ENCODE peak calls at places on chromosomes 1 and 21, in nine cellular contexts. C is AG10803, S is epithelial cell of esophagus, V is esophagus muscularis mucosa, D is psoas muscle, W is Calu3, Q is pancreas, N is GM10248, R is stomach. G is an unnamed sample.

GRCh38 chr1:60054374-60054773 is 19.2 kb downstream of the C1orf87 start:
- DNase-seq in C (no peak), S (no peak), V (no peak), D (no peak), W (no peak), Q (no peak), N (no peak), R (no peak), G (no peak)

GRCh38 chr1:75373542-75374159 is 237.3 kb downstream of the SLC44A5 start:
- DNase-seq in C (no peak), S (peak; percentile 25), V (no peak), D (no peak), W (no peak), Q (no peak), N (no peak), R (no peak), G (no peak)

GRCh38 chr1:84086189-84086588 is 57.9 kb upstream of the PRKACB start:
- DNase-seq in C (no peak), S (no peak), V (no peak), D (peak; percentile 34), W (no peak), Q (no peak), N (no peak), R (no peak), G (no peak)

GRCh38 chr1:88503656-88504055 is 180.4 kb upstream of the PKN2 start:
- DNase-seq in C (peak; percentile 11), S (no peak), V (no peak), D (no peak), W (no peak), Q (no peak), N (no peak), R (no peak), G (no peak)

GRCh38 chr1:228833911-228834631 is 98.8 kb downstream of the RHOU start:
- DNase-seq in C (no peak), S (no peak), V (no peak), D (no peak), W (no peak), Q (no peak), N (no peak), R (no peak), G (no peak)

GRCh38 chr1:118113261-118113660 is 71.8 kb downstream of the SPAG17 start:
- DNase-seq in C (peak; percentile 73), S (peak; percentile 79), V (no peak), D (no peak), W (no peak), Q (no peak), N (no peak), R (no peak), G (no peak)

GRCh38 chr1:153610334-153611023 is 2.5 kb downstream of the S100A16 start:
- DNase-seq in C (no peak), S (peak; percentile 69), V (no peak), D (no peak), W (peak; percentile 35), Q (no peak), N (no peak), R (no peak), G (no peak)

GRCh38 chr1:192539450-192540132 is 36.0 kb upstream of the RGS1 start:
- DNase-seq in C (peak; percentile 98), S (peak; percentile 45), V (no peak), D (no peak), W (no peak), Q (no peak), N (no peak), R (no peak), G (peak; percentile 5)

GRCh38 chr1:15492572-15492971 is 16.7 kb downstream of the CELA2B start:
- DNase-seq in C (no peak), S (no peak), V (no peak), D (no peak), W (no peak), Q (no peak), N (no peak), R (no peak), G (no peak)

GRCh38 chr1:86542626-86543025 is 4.3 kb upstream of the CLCA4 start:
- DNase-seq in C (no peak), S (peak; percentile 90), V (no peak), D (no peak), W (peak; percentile 18), Q (no peak), N (no peak), R (no peak), G (no peak)
- TF ChIP-seq CTCF in C (no peak), S (no peak), V (no peak), D (no peak), W (no peak), Q (no peak), N (no peak), R (no peak), G (no peak)

GRCh38 chr1:213186168-213186567 is 135.1 kb downstream of the RPS6KC1 start:
- DNase-seq in C (no peak), S (no peak), V (no peak), D (no peak), W (no peak), Q (no peak), N (no peak), R (no peak), G (no peak)
- TF ChIP-seq CTCF in C (no peak), S (no peak), V (no peak), D (no peak), W (no peak), Q (no peak), N (no peak), R (no peak), G (no peak)

GRCh38 chr21:40924641-40925040 is 77.7 kb upstream of the DSCAM start:
- DNase-seq in C (no peak), S (no peak), V (peak; percentile 90), D (no peak), W (no peak), Q (no peak), N (no peak), R (no peak), G (no peak)

GRCh38 chr21:40926238-40926637 is 79.3 kb upstream of the DSCAM start:
- DNase-seq in C (no peak), S (no peak), V (no peak), D (no peak), W (no peak), Q (no peak), N (no peak), R (no peak), G (no peak)

GRCh38 chr21:40923914-40924313 is 77.0 kb upstream of the DSCAM start:
- DNase-seq in C (no peak), S (no peak), V (peak; percentile 62), D (no peak), W (no peak), Q (no peak), N (no peak), R (no peak), G (no peak)

GRCh38 chr21:40925481-40925880 is 78.5 kb upstream of the DSCAM start:
- DNase-seq in C (no peak), S (no peak), V (peak; percentile 68), D (no peak), W (no peak), Q (no peak), N (no peak), R (no peak), G (no peak)

DNA sequence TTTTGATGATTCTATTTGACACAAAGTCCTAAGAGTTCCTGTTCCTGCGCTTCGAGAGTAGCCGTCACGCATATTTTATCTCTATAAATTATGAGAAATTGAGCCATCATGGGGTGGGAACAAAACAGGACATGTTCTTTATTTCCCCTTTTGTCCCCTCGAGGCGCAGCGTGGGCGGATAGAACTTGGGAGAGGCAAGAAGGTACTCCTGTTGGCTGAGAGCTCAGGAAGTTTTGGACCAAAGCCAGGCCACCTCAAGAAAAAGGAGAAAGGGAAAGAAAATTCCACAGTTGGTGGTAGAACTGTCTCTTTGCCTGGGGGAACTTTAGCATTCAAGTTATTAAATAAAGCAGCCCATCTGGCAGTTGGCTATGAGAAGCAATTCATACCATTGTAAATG is 76.4 kb upstream of the DSCAM start:
- DNase-seq in C (no peak), S (peak; percentile 69), V (no peak), D (no peak), W (no peak), Q (no peak), N (no peak), R (no peak), G (no peak)
- TF ChIP-seq CTCF in C (no peak), S (no peak), V (no peak), D (no peak), W (no peak), Q (no peak), N (no peak), R (no peak), G (no peak)

DNA sequence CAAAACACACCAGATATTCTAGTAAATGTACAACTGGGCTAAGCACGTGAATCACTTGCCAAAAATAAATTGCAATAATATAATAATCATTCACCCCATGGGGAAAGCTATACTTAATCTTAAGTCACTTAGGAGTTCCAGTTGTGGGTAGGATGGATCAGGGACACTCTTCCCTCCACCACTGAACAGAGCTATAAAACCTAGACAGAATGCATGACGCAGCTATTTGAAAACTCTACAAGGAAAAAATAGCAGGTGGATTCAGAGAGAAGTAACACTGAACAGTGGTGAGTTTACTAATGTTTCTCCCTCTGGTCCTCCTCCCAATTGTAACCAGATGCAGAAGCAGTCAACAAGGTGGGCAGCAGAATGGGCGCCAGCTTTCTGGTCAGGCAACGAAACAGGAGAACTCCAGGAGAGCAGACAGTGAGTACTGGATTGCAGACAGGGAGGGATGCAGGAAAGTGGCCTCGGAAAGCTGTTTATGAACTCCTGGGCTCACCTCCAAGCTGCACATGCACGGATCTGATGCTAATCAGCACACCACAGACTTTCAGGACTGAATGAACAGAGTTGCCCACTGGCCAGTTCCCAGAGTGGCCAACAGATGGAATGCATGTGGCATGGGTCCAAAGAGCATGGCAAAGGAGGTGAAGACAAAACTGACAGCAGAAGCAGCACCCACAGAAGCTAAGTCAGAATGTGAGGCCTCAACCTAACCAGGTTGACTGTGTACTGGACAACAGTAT is 41.4 kb downstream of the TARBP1 start:
- DNase-seq in C (peak; percentile 29), S (no peak), V (no peak), D (no peak), W (no peak), Q (no peak), N (no peak), R (peak; percentile 59), G (no peak)
- TF ChIP-seq CTCF in C (no peak), S (no peak), V (no peak), D (no peak), W (no peak), Q (no peak), N (no peak), R (no peak), G (no peak)